ENCODE peak calls at places on chromosome 4, in nine cellular contexts. One of them, this sample, is unnamed.

GRCh38 chr4:10715696-10716095 is 31.1 kb upstream of the CLNK start:
- DNase-seq in neuronal stem cell: no peak
- DNase-seq in effector memory CD4-positive, alpha-beta T cell: no peak
- DNase-seq in BJ: no peak
- DNase-seq in stimulated activated CD4-positive, alpha-beta T cell treated with anti-CD3 and anti-CD28 coated beads, Interleukin-15, amount 100 ng/mL, for 24 hours: no peak
- DNase-seq in substantia nigra: no peak
- DNase-seq in thyroid gland: no peak
- DNase-seq in fibroblast of lung: peak; percentile 42
- DNase-seq in NCI-H2171 treated with DMSO at 0.1 percent for 48 hours: no peak
- DNase-seq in this sample: no peak

GRCh38 chr4:78058591-78059523 is 1.7 kb downstream of the FRAS1 start:
- DNase-seq in neuronal stem cell: peak; percentile 65
- DNase-seq in effector memory CD4-positive, alpha-beta T cell: no peak
- DNase-seq in BJ: no peak
- DNase-seq in stimulated activated CD4-positive, alpha-beta T cell treated with anti-CD3 and anti-CD28 coated beads, Interleukin-15, amount 100 ng/mL, for 24 hours: peak; percentile 38
- DNase-seq in substantia nigra: no peak
- DNase-seq in thyroid gland: peak; percentile 71
- DNase-seq in fibroblast of lung: peak; percentile 17
- DNase-seq in NCI-H2171 treated with DMSO at 0.1 percent for 48 hours: peak; percentile 46
- DNase-seq in this sample: peak; percentile 36

GRCh38 chr4:110073045-110073845 is 125.2 kb downstream of the ELOVL6 start:
- DNase-seq in neuronal stem cell: no peak
- DNase-seq in effector memory CD4-positive, alpha-beta T cell: no peak
- DNase-seq in BJ: no peak
- DNase-seq in stimulated activated CD4-positive, alpha-beta T cell treated with anti-CD3 and anti-CD28 coated beads, Interleukin-15, amount 100 ng/mL, for 24 hours: no peak
- DNase-seq in substantia nigra: no peak
- DNase-seq in thyroid gland: peak; percentile 31
- DNase-seq in fibroblast of lung: no peak
- DNase-seq in NCI-H2171 treated with DMSO at 0.1 percent for 48 hours: no peak
- DNase-seq in this sample: no peak

GRCh38 chr4:128468485-128468989 is 180.9 kb upstream of the PGRMC2 start:
- DNase-seq in neuronal stem cell: no peak
- DNase-seq in effector memory CD4-positive, alpha-beta T cell: no peak
- DNase-seq in BJ: peak; percentile 72
- DNase-seq in stimulated activated CD4-positive, alpha-beta T cell treated with anti-CD3 and anti-CD28 coated beads, Interleukin-15, amount 100 ng/mL, for 24 hours: no peak
- DNase-seq in substantia nigra: no peak
- DNase-seq in thyroid gland: peak; percentile 88
- DNase-seq in fibroblast of lung: peak; percentile 100
- DNase-seq in NCI-H2171 treated with DMSO at 0.1 percent for 48 hours: no peak
- DNase-seq in this sample: no peak

GRCh38 chr4:99403380-99404194 is 31.6 kb downstream of the ADH7 start:
- DNase-seq in neuronal stem cell: no peak
- DNase-seq in effector memory CD4-positive, alpha-beta T cell: no peak
- DNase-seq in BJ: no peak
- DNase-seq in stimulated activated CD4-positive, alpha-beta T cell treated with anti-CD3 and anti-CD28 coated beads, Interleukin-15, amount 100 ng/mL, for 24 hours: no peak
- DNase-seq in substantia nigra: no peak
- DNase-seq in thyroid gland: no peak
- DNase-seq in fibroblast of lung: peak; percentile 79
- DNase-seq in NCI-H2171 treated with DMSO at 0.1 percent for 48 hours: no peak
- DNase-seq in this sample: peak; percentile 37

GRCh38 chr4:173013232-173013932 is 155.2 kb upstream of the GALNT7 start:
- DNase-seq in neuronal stem cell: peak; percentile 71
- DNase-seq in effector memory CD4-positive, alpha-beta T cell: peak; percentile 24
- DNase-seq in BJ: no peak
- DNase-seq in stimulated activated CD4-positive, alpha-beta T cell treated with anti-CD3 and anti-CD28 coated beads, Interleukin-15, amount 100 ng/mL, for 24 hours: peak; percentile 51
- DNase-seq in substantia nigra: no peak
- DNase-seq in thyroid gland: peak; percentile 43
- DNase-seq in fibroblast of lung: peak; percentile 63
- DNase-seq in NCI-H2171 treated with DMSO at 0.1 percent for 48 hours: peak; percentile 43
- DNase-seq in this sample: peak; percentile 51

GRCh38 chr4:38078590-38079381 is 118.6 kb downstream of the PTTG2 start:
- DNase-seq in neuronal stem cell: no peak
- DNase-seq in effector memory CD4-positive, alpha-beta T cell: no peak
- DNase-seq in BJ: peak; percentile 35
- DNase-seq in stimulated activated CD4-positive, alpha-beta T cell treated with anti-CD3 and anti-CD28 coated beads, Interleukin-15, amount 100 ng/mL, for 24 hours: no peak
- DNase-seq in substantia nigra: no peak
- DNase-seq in thyroid gland: no peak
- DNase-seq in fibroblast of lung: peak; percentile 95
- DNase-seq in NCI-H2171 treated with DMSO at 0.1 percent for 48 hours: no peak
- DNase-seq in this sample: no peak

GRCh38 chr4:151093203-151093602 is 6.2 kb upstream of the RPS3A start:
- DNase-seq in neuronal stem cell: no peak
- DNase-seq in effector memory CD4-positive, alpha-beta T cell: no peak
- DNase-seq in BJ: no peak
- DNase-seq in stimulated activated CD4-positive, alpha-beta T cell treated with anti-CD3 and anti-CD28 coated beads, Interleukin-15, amount 100 ng/mL, for 24 hours: no peak
- DNase-seq in substantia nigra: no peak
- DNase-seq in thyroid gland: no peak
- DNase-seq in fibroblast of lung: no peak
- DNase-seq in NCI-H2171 treated with DMSO at 0.1 percent for 48 hours: no peak
- DNase-seq in this sample: no peak

GRCh38 chr4:103994059-103994458 is 274.3 kb upstream of the TACR3 start:
- DNase-seq in neuronal stem cell: no peak
- DNase-seq in effector memory CD4-positive, alpha-beta T cell: no peak
- DNase-seq in BJ: no peak
- DNase-seq in stimulated activated CD4-positive, alpha-beta T cell treated with anti-CD3 and anti-CD28 coated beads, Interleukin-15, amount 100 ng/mL, for 24 hours: no peak
- DNase-seq in substantia nigra: no peak
- DNase-seq in thyroid gland: no peak
- DNase-seq in fibroblast of lung: peak; percentile 1
- DNase-seq in NCI-H2171 treated with DMSO at 0.1 percent for 48 hours: no peak
- DNase-seq in this sample: no peak